ENCODE peak calls at places on chromosomes 13 and 19, in seven cellular contexts. One of them, this sample, is unnamed.

GRCh38 chr13:21338156-21338555 is 120.9 kb downstream of the ZDHHC20 start:
- DNase-seq in upper lobe of left lung: no peak
- DNase-seq in HL-60: no peak
- DNase-seq in SK-N-SH: no peak
- DNase-seq in H1: no peak
- DNase-seq in stomach: no peak
- DNase-seq in endothelial cell of umbilical vein: no peak
- DNase-seq in this sample: no peak

GRCh38 chr19:12984143-12984627 is 11.1 kb upstream of the NFIX start:
- DNase-seq in upper lobe of left lung: no peak
- DNase-seq in HL-60: no peak
- DNase-seq in SK-N-SH: no peak
- DNase-seq in H1: no peak
- DNase-seq in stomach: no peak
- DNase-seq in endothelial cell of umbilical vein: no peak
- DNase-seq in this sample: no peak

GRCh38 chr13:26508885-26509284 is 48.6 kb upstream of the WASF3 start:
- DNase-seq in upper lobe of left lung: no peak
- DNase-seq in HL-60: no peak
- DNase-seq in SK-N-SH: no peak
- DNase-seq in H1: no peak
- DNase-seq in stomach: peak
- DNase-seq in endothelial cell of umbilical vein: no peak
- DNase-seq in this sample: no peak

GRCh38 chr13:109465151-109465550 is 321.2 kb downstream of the IRS2 start:
- DNase-seq in upper lobe of left lung: no peak
- DNase-seq in HL-60: peak
- DNase-seq in SK-N-SH: no peak
- DNase-seq in H1: no peak
- DNase-seq in stomach: no peak
- DNase-seq in endothelial cell of umbilical vein: no peak
- DNase-seq in this sample: no peak

GRCh38 chr13:92972751-92973150 is 253.9 kb upstream of the GPC6 start:
- DNase-seq in upper lobe of left lung: no peak
- DNase-seq in HL-60: no peak
- DNase-seq in SK-N-SH: no peak
- DNase-seq in H1: no peak
- DNase-seq in stomach: no peak
- DNase-seq in endothelial cell of umbilical vein: no peak
- DNase-seq in this sample: no peak

GRCh38 chr13:45333251-45333972 is 7.6 kb downstream of the TPT1 start:
- DNase-seq in upper lobe of left lung: no peak
- DNase-seq in HL-60: no peak
- DNase-seq in SK-N-SH: no peak
- DNase-seq in H1: no peak
- DNase-seq in stomach: no peak
- DNase-seq in endothelial cell of umbilical vein: no peak
- DNase-seq in this sample: no peak

GRCh38 chr13:24502567-24503375 is 9.8 kb downstream of the PARP4 start:
- DNase-seq in upper lobe of left lung: no peak
- DNase-seq in HL-60: no peak
- DNase-seq in SK-N-SH: no peak
- DNase-seq in H1: no peak
- DNase-seq in stomach: peak
- DNase-seq in endothelial cell of umbilical vein: peak
- DNase-seq in this sample: no peak

GRCh38 chr13:106753241-106753640 is 185.3 kb upstream of the ARGLU1 start:
- DNase-seq in upper lobe of left lung: peak
- DNase-seq in HL-60: no peak
- DNase-seq in SK-N-SH: no peak
- DNase-seq in H1: no peak
- DNase-seq in stomach: no peak
- DNase-seq in endothelial cell of umbilical vein: peak
- DNase-seq in this sample: no peak

GRCh38 chr19:55369651-55370304 is 485 bp downstream of the IL11 start:
- DNase-seq in upper lobe of left lung: no peak
- DNase-seq in HL-60: no peak
- DNase-seq in SK-N-SH: peak
- DNase-seq in H1: peak
- DNase-seq in stomach: no peak
- DNase-seq in endothelial cell of umbilical vein: no peak
- DNase-seq in this sample: no peak

GRCh38 chr19:13275016-13275722 is 125.0 kb downstream of the IER2 start:
- DNase-seq in upper lobe of left lung: no peak
- DNase-seq in HL-60: no peak
- DNase-seq in SK-N-SH: no peak
- DNase-seq in H1: no peak
- DNase-seq in stomach: no peak
- DNase-seq in endothelial cell of umbilical vein: no peak
- DNase-seq in this sample: no peak

GRCh38 chr19:21202865-21203494 is 61.1 kb downstream of the ZNF431 start:
- DNase-seq in upper lobe of left lung: peak
- DNase-seq in HL-60: no peak
- DNase-seq in SK-N-SH: peak
- DNase-seq in H1: peak
- DNase-seq in stomach: no peak
- DNase-seq in endothelial cell of umbilical vein: peak
- DNase-seq in this sample: peak

GRCh38 chr13:43564941-43565340 is 221.8 kb downstream of the ENOX1 start:
- DNase-seq in upper lobe of left lung: no peak
- DNase-seq in HL-60: no peak
- DNase-seq in SK-N-SH: no peak
- DNase-seq in H1: no peak
- DNase-seq in stomach: no peak
- DNase-seq in endothelial cell of umbilical vein: no peak
- DNase-seq in this sample: no peak

GRCh38 chr13:50079278-50080157 is 64.3 kb downstream of the KCNRG start:
- DNase-seq in upper lobe of left lung: no peak
- DNase-seq in HL-60: no peak
- DNase-seq in SK-N-SH: no peak
- DNase-seq in H1: no peak
- DNase-seq in stomach: no peak
- DNase-seq in endothelial cell of umbilical vein: peak
- DNase-seq in this sample: no peak

GRCh38 chr13:44302233-44302632 is 71.4 kb upstream of the SERP2 start:
- DNase-seq in upper lobe of left lung: no peak
- DNase-seq in HL-60: no peak
- DNase-seq in SK-N-SH: no peak
- DNase-seq in H1: no peak
- DNase-seq in stomach: no peak
- DNase-seq in endothelial cell of umbilical vein: no peak
- DNase-seq in this sample: no peak

GRCh38 chr13:47190696-47191095 is 293.8 kb upstream of the HTR2A start:
- DNase-seq in upper lobe of left lung: no peak
- DNase-seq in HL-60: no peak
- DNase-seq in SK-N-SH: no peak
- DNase-seq in H1: no peak
- DNase-seq in stomach: no peak
- DNase-seq in endothelial cell of umbilical vein: no peak
- DNase-seq in this sample: no peak

GRCh38 chr13:32499538-32500210 is 38.9 kb downstream of the N4BP2L2 start:
- DNase-seq in upper lobe of left lung: no peak
- DNase-seq in HL-60: no peak
- DNase-seq in SK-N-SH: no peak
- DNase-seq in H1: no peak
- DNase-seq in stomach: no peak
- DNase-seq in endothelial cell of umbilical vein: no peak
- DNase-seq in this sample: no peak

GRCh38 chr19:53980553-53981407 is 10.7 kb upstream of the CACNG6 start:
- DNase-seq in upper lobe of left lung: no peak
- DNase-seq in HL-60: no peak
- DNase-seq in SK-N-SH: peak
- DNase-seq in H1: peak
- DNase-seq in stomach: no peak
- DNase-seq in endothelial cell of umbilical vein: peak
- DNase-seq in this sample: peak

GRCh38 chr19:13102666-13103584 is at the start of gene LYL1:
- DNase-seq in upper lobe of left lung: peak
- DNase-seq in HL-60: peak
- DNase-seq in SK-N-SH: peak
- DNase-seq in H1: peak
- DNase-seq in stomach: peak
- DNase-seq in endothelial cell of umbilical vein: peak
- DNase-seq in this sample: no peak

GRCh38 chr13:108742681-108743080 is 113.3 kb downstream of the MYO16 start:
- DNase-seq in upper lobe of left lung: no peak
- DNase-seq in HL-60: no peak
- DNase-seq in SK-N-SH: no peak
- DNase-seq in H1: no peak
- DNase-seq in stomach: no peak
- DNase-seq in endothelial cell of umbilical vein: no peak
- DNase-seq in this sample: no peak

GRCh38 chr19:55529636-55530230 is 7.2 kb downstream of the SBK2 start:
- DNase-seq in upper lobe of left lung: no peak
- DNase-seq in HL-60: no peak
- DNase-seq in SK-N-SH: no peak
- DNase-seq in H1: no peak
- DNase-seq in stomach: no peak
- DNase-seq in endothelial cell of umbilical vein: no peak
- DNase-seq in this sample: no peak

GRCh38 chr13:108342369-108343289 is 73.1 kb downstream of the TNFSF13B start:
- DNase-seq in upper lobe of left lung: no peak
- DNase-seq in HL-60: no peak
- DNase-seq in SK-N-SH: peak
- DNase-seq in H1: no peak
- DNase-seq in stomach: no peak
- DNase-seq in endothelial cell of umbilical vein: peak
- DNase-seq in this sample: peak

GRCh38 chr19:41302624-41303351 is 7.2 kb upstream of the CCDC97 start:
- DNase-seq in upper lobe of left lung: peak
- DNase-seq in HL-60: no peak
- DNase-seq in SK-N-SH: no peak
- DNase-seq in H1: no peak
- DNase-seq in stomach: no peak
- DNase-seq in endothelial cell of umbilical vein: no peak
- DNase-seq in this sample: no peak
- TF ChIP-seq POLR2AphosphoS5 in upper lobe of left lung: no peak
- TF ChIP-seq POLR2AphosphoS5 in HL-60: no peak
- TF ChIP-seq POLR2AphosphoS5 in SK-N-SH: no peak
- TF ChIP-seq POLR2AphosphoS5 in H1: no peak
- TF ChIP-seq POLR2AphosphoS5 in stomach: no peak
- TF ChIP-seq POLR2AphosphoS5 in endothelial cell of umbilical vein: no peak
- TF ChIP-seq POLR2AphosphoS5 in this sample: no peak

GRCh38 chr13:40664100-40665060 is 2.1 kb downstream of the FOXO1 start:
- DNase-seq in upper lobe of left lung: peak
- DNase-seq in HL-60: no peak
- DNase-seq in SK-N-SH: peak
- DNase-seq in H1: peak
- DNase-seq in stomach: peak
- DNase-seq in endothelial cell of umbilical vein: peak
- DNase-seq in this sample: no peak

GRCh38 chr13:40660270-40660669 is 6.2 kb downstream of the FOXO1 start:
- DNase-seq in upper lobe of left lung: no peak
- DNase-seq in HL-60: no peak
- DNase-seq in SK-N-SH: no peak
- DNase-seq in H1: no peak
- DNase-seq in stomach: no peak
- DNase-seq in endothelial cell of umbilical vein: no peak
- DNase-seq in this sample: no peak

GRCh38 chr13:40660692-40661091 is 5.7 kb downstream of the FOXO1 start:
- DNase-seq in upper lobe of left lung: no peak
- DNase-seq in HL-60: no peak
- DNase-seq in SK-N-SH: no peak
- DNase-seq in H1: no peak
- DNase-seq in stomach: no peak
- DNase-seq in endothelial cell of umbilical vein: no peak
- DNase-seq in this sample: no peak

GRCh38 chr13:40665061-40665753 is 1.2 kb downstream of the FOXO1 start:
- DNase-seq in upper lobe of left lung: peak
- DNase-seq in HL-60: no peak
- DNase-seq in SK-N-SH: peak
- DNase-seq in H1: peak
- DNase-seq in stomach: peak
- DNase-seq in endothelial cell of umbilical vein: no peak
- DNase-seq in this sample: no peak

DNA sequence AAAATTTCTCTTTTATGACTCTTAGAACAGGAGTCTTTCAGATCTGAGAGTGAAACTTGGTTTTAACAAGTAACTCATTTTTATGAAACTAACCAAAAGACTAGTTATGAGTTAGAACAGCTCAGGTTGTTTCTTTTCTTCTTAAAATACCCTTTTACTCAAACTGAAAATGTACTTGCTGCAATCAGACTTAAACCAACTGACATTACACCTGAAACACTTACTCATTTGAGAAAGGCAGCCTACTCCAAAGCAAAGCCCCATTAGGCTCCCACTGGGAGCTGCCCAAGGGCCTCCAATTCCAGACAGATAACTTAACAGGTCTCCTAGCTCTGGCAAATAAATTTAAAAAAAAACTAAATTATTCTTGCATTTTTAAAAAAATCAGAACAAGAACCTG is 3.6 kb downstream of the FOXO1 start:
- DNase-seq in upper lobe of left lung: no peak
- DNase-seq in HL-60: no peak
- DNase-seq in SK-N-SH: no peak
- DNase-seq in H1: no peak
- DNase-seq in stomach: no peak
- DNase-seq in endothelial cell of umbilical vein: peak
- DNase-seq in this sample: no peak
- H3K4me3 ChIP-seq in upper lobe of left lung: peak
- H3K4me3 ChIP-seq in HL-60: no peak
- H3K4me3 ChIP-seq in SK-N-SH: no peak
- H3K4me3 ChIP-seq in H1: peak
- H3K4me3 ChIP-seq in stomach: peak
- H3K4me3 ChIP-seq in endothelial cell of umbilical vein: no peak
- H3K4me3 ChIP-seq in this sample: no peak

GRCh38 chr19:47779524-47780214 is 1.2 kb downstream of the SELENOW start:
- DNase-seq in upper lobe of left lung: peak
- DNase-seq in HL-60: no peak
- DNase-seq in SK-N-SH: no peak
- DNase-seq in H1: no peak
- DNase-seq in stomach: peak
- DNase-seq in endothelial cell of umbilical vein: no peak
- DNase-seq in this sample: no peak
- TF ChIP-seq POLR2AphosphoS5 in upper lobe of left lung: no peak
- TF ChIP-seq POLR2AphosphoS5 in HL-60: no peak
- TF ChIP-seq POLR2AphosphoS5 in SK-N-SH: no peak
- TF ChIP-seq POLR2AphosphoS5 in H1: no peak
- TF ChIP-seq POLR2AphosphoS5 in stomach: peak
- TF ChIP-seq POLR2AphosphoS5 in endothelial cell of umbilical vein: no peak
- TF ChIP-seq POLR2AphosphoS5 in this sample: no peak

GRCh38 chr13:51955841-51956603 is 55.2 kb downstream of the ATP7B start:
- DNase-seq in upper lobe of left lung: no peak
- DNase-seq in HL-60: no peak
- DNase-seq in SK-N-SH: no peak
- DNase-seq in H1: no peak
- DNase-seq in stomach: no peak
- DNase-seq in endothelial cell of umbilical vein: no peak
- DNase-seq in this sample: no peak
- H3K4me3 ChIP-seq in upper lobe of left lung: no peak
- H3K4me3 ChIP-seq in HL-60: no peak
- H3K4me3 ChIP-seq in SK-N-SH: no peak
- H3K4me3 ChIP-seq in H1: no peak
- H3K4me3 ChIP-seq in stomach: no peak
- H3K4me3 ChIP-seq in endothelial cell of umbilical vein: no peak
- H3K4me3 ChIP-seq in this sample: no peak

GRCh38 chr19:15115080-15115479 is 7.9 kb downstream of the SYDE1 start:
- DNase-seq in upper lobe of left lung: no peak
- DNase-seq in HL-60: no peak
- DNase-seq in SK-N-SH: peak
- DNase-seq in H1: no peak
- DNase-seq in stomach: peak
- DNase-seq in endothelial cell of umbilical vein: no peak
- DNase-seq in this sample: no peak
- TF ChIP-seq POLR2AphosphoS5 in upper lobe of left lung: no peak
- TF ChIP-seq POLR2AphosphoS5 in HL-60: no peak
- TF ChIP-seq POLR2AphosphoS5 in SK-N-SH: peak
- TF ChIP-seq POLR2AphosphoS5 in H1: peak
- TF ChIP-seq POLR2AphosphoS5 in stomach: no peak
- TF ChIP-seq POLR2AphosphoS5 in endothelial cell of umbilical vein: no peak
- TF ChIP-seq POLR2AphosphoS5 in this sample: no peak